ENCODE peak calls at places on chromosomes 16 and 17, in four cellular contexts. One of them, this sample, is unnamed.
A peak's percentile ranks its signal among the peaks of the same experiment; 100 is the strongest.

GRCh38 chr17:76217081-76217480 is 23.2 kb downstream of the RNF157 start:
- DNase-seq in H9: no peak
- DNase-seq in NCI-H2171 treated with DMSO at 0.1 percent for 48 hours: no peak
- DNase-seq in NCI-H460: no peak
- DNase-seq in this sample: no peak

GRCh38 chr16:80693553-80693952 is 110.8 kb downstream of the CDYL2 start:
- DNase-seq in NCI-H460: no peak
- DNase-seq in H9: no peak
- DNase-seq in NCI-H2171 treated with DMSO at 0.1 percent for 48 hours: no peak
- DNase-seq in this sample: no peak

GRCh38 chr16:36336-36984 is 16.9 kb downstream of the POLR3K start:
- DNase-seq in NCI-H2171 treated with DMSO at 0.1 percent for 48 hours: no peak
- DNase-seq in NCI-H460: no peak
- DNase-seq in H9: no peak
- DNase-seq in this sample: no peak

GRCh38 chr16:50367777-50368409 is 895 bp downstream of the BRD7 start:
- DNase-seq in NCI-H460: no peak
- DNase-seq in NCI-H2171 treated with DMSO at 0.1 percent for 48 hours: no peak
- DNase-seq in H9: no peak
- DNase-seq in this sample: no peak

GRCh38 chr17:38701504-38702165 is 3.4 kb upstream of the MLLT6 start:
- DNase-seq in NCI-H460: no peak
- DNase-seq in H9: no peak
- DNase-seq in NCI-H2171 treated with DMSO at 0.1 percent for 48 hours: peak; percentile 34
- DNase-seq in this sample: peak; percentile 91

GRCh38 chr17:82246365-82247174 is 17.7 kb downstream of the SLC16A3 start:
- DNase-seq in H9: no peak
- DNase-seq in NCI-H460: no peak
- DNase-seq in NCI-H2171 treated with DMSO at 0.1 percent for 48 hours: peak; percentile 30
- DNase-seq in this sample: no peak

GRCh38 chr17:72188801-72189200 is 68.0 kb downstream of the SOX9 start:
- DNase-seq in H9: no peak
- DNase-seq in NCI-H2171 treated with DMSO at 0.1 percent for 48 hours: no peak
- DNase-seq in NCI-H460: no peak
- DNase-seq in this sample: no peak

GRCh38 chr16:86142801-86143236 is 243.9 kb downstream of the IRF8 start:
- DNase-seq in NCI-H460: no peak
- DNase-seq in NCI-H2171 treated with DMSO at 0.1 percent for 48 hours: no peak
- DNase-seq in H9: no peak
- DNase-seq in this sample: no peak

GRCh38 chr17:27206447-27206846 is 87.5 kb upstream of the WSB1 start:
- DNase-seq in NCI-H460: peak; percentile 6
- DNase-seq in H9: no peak
- DNase-seq in NCI-H2171 treated with DMSO at 0.1 percent for 48 hours: no peak
- DNase-seq in this sample: no peak

GRCh38 chr17:79280010-79280409 is 205.4 kb downstream of the ENGASE start:
- DNase-seq in NCI-H460: no peak
- DNase-seq in NCI-H2171 treated with DMSO at 0.1 percent for 48 hours: no peak
- DNase-seq in H9: no peak
- DNase-seq in this sample: no peak

GRCh38 chr16:31215287-31216115 is 1.4 kb downstream of the PYDC1 start:
- DNase-seq in NCI-H2171 treated with DMSO at 0.1 percent for 48 hours: peak; percentile 18
- DNase-seq in H9: peak; percentile 92
- DNase-seq in NCI-H460: peak; percentile 69
- DNase-seq in this sample: peak; percentile 17

GRCh38 chr16:69276143-69277115 is 34.7 kb upstream of the VPS4A start:
- DNase-seq in NCI-H2171 treated with DMSO at 0.1 percent for 48 hours: no peak
- DNase-seq in H9: no peak
- DNase-seq in NCI-H460: no peak
- DNase-seq in this sample: no peak